ENCODE peak calls at places on chromosomes 13 and 19, in eight cellular contexts. I, V, R, E, K, U, N and Z are unnamed samples.

GRCh38 chr19:5113101-5113557 is 144.2 kb downstream of the KDM4B start:
- DNase-seq in E (no peak), I (no peak), V (no peak), U (no peak), K (no peak), R (no peak), N (peak; percentile 64), Z (no peak)

GRCh38 chr13:51583469-51583874 is 790 bp upstream of the WDFY2 start:
- DNase-seq in V (no peak), I (no peak), K (no peak), U (no peak), R (no peak), N (no peak), E (no peak), Z (no peak)

GRCh38 chr13:46894534-46894906 is 2.3 kb downstream of the HTR2A start:
- DNase-seq in V (no peak), I (no peak), N (no peak), R (no peak), U (no peak), E (no peak), K (no peak), Z (no peak)

GRCh38 chr13:31012285-31013024 is 80.0 kb downstream of the TEX26 start:
- DNase-seq in E (peak; percentile 78), V (no peak), U (no peak), I (no peak), K (no peak), R (no peak), N (peak; percentile 46), Z (no peak)

GRCh38 chr13:63092461-63092860 is 1676.8 kb upstream of the PCDH20 start:
- DNase-seq in U (no peak), I (no peak), R (no peak), N (peak; percentile 53), E (no peak), K (no peak), V (no peak), Z (no peak)

GRCh38 chr19:33302974-33303790 is 848 bp upstream of the CEBPA start:
- DNase-seq in N (peak; percentile 41), I (no peak), K (peak; percentile 70), V (no peak), U (peak; percentile 73), R (no peak), E (peak; percentile 74), Z (no peak)

GRCh38 chr13:52808842-52809219 is 39.6 kb downstream of the PCDH8 start:
- DNase-seq in N (no peak), V (no peak), I (no peak), R (no peak), E (no peak), U (no peak), K (no peak), Z (no peak)

GRCh38 chr19:51600940-51601575 is 29.1 kb downstream of the SIGLEC5 start:
- DNase-seq in V (no peak), N (no peak), K (no peak), U (no peak), I (no peak), E (no peak), R (no peak), Z (no peak)

GRCh38 chr19:16596399-16596798 is 24.2 kb upstream of the SLC35E1 start:
- DNase-seq in R (no peak), U (no peak), K (no peak), N (no peak), I (no peak), V (no peak), E (no peak), Z (no peak)

GRCh38 chr13:76856141-76856571 is 30.0 kb downstream of the KCTD12 start:
- DNase-seq in U (no peak), N (peak; percentile 59), I (no peak), R (no peak), V (no peak), K (no peak), E (no peak), Z (no peak)

GRCh38 chr13:39567569-39567968 is 35.4 kb downstream of the LHFPL6 start:
- DNase-seq in K (no peak), V (no peak), I (no peak), R (no peak), U (no peak), N (no peak), E (no peak), Z (no peak)

GRCh38 chr13:110714798-110715394 is 1.4 kb downstream of the ING1 start:
- DNase-seq in K (peak; percentile 63), U (no peak), N (peak; percentile 25), I (peak; percentile 22), R (peak; percentile 40), E (no peak), V (peak; percentile 40), Z (no peak)

GRCh38 chr13:53631511-53631910 is 602.9 kb downstream of the OLFM4 start:
- DNase-seq in N (no peak), E (no peak), V (no peak), I (no peak), U (no peak), K (no peak), R (no peak), Z (no peak)

GRCh38 chr13:95382411-95382810 is 81.2 kb upstream of the ABCC4 start:
- DNase-seq in N (no peak), K (no peak), E (no peak), V (no peak), U (no peak), I (no peak), R (no peak), Z (no peak)

GRCh38 chr13:48783181-48783630 is 129.5 kb downstream of the CYSLTR2 start:
- DNase-seq in K (no peak), R (no peak), I (no peak), N (peak; percentile 100), U (peak; percentile 88), V (no peak), E (peak; percentile 56), Z (no peak)

GRCh38 chr13:44236370-44236769 is 137.3 kb upstream of the SERP2 start:
- DNase-seq in V (no peak), E (no peak), K (no peak), I (no peak), U (no peak), R (no peak), N (peak; percentile 58), Z (no peak)

GRCh38 chr13:25943666-25944065 is 108.2 kb downstream of the SHISA2 start:
- DNase-seq in I (no peak), E (no peak), K (no peak), U (no peak), V (no peak), N (no peak), R (no peak), Z (no peak)

GRCh38 chr19:10839071-10840050 is 3.3 kb upstream of the TMED1 start:
- DNase-seq in E (no peak), N (no peak), R (no peak), I (no peak), U (no peak), V (no peak), K (no peak), Z (no peak)

GRCh38 chr13:97407540-97407939 is 26.4 kb upstream of the RAP2A start:
- DNase-seq in E (no peak), V (no peak), R (no peak), I (no peak), N (no peak), K (no peak), U (no peak), Z (no peak)

GRCh38 chr19:45876411-45877197 is 9.3 kb downstream of the IRF2BP1 start:
- DNase-seq in V (no peak), N (peak; percentile 16), U (no peak), R (no peak), K (peak; percentile 64), E (peak; percentile 39), I (no peak), Z (no peak)

GRCh38 chr13:49498211-49498610 is 2.5 kb downstream of the PHF11 start:
- DNase-seq in V (no peak), U (no peak), R (no peak), E (no peak), I (no peak), N (no peak), K (no peak), Z (no peak)

GRCh38 chr19:7679017-7679720 is 1.5 kb upstream of the TRAPPC5 start:
- DNase-seq in U (peak; percentile 30), N (no peak), E (peak; percentile 33), R (peak; percentile 39), K (no peak), I (peak; percentile 49), V (peak; percentile 53), Z (no peak)

GRCh38 chr19:52739576-52739975 is 4.7 kb upstream of the ZNF611 start:
- DNase-seq in K (no peak), E (no peak), R (no peak), N (no peak), V (no peak), I (no peak), U (no peak), Z (no peak)

GRCh38 chr13:21703846-21704245 is 33.0 kb downstream of the FGF9 start:
- DNase-seq in K (no peak), I (no peak), V (no peak), U (peak; percentile 18), N (no peak), E (peak; percentile 50), R (no peak), Z (no peak)

GRCh38 chr19:17680235-17680722 is 7.9 kb downstream of the UNC13A start:
- DNase-seq in K (peak; percentile 64), E (peak; percentile 75), N (peak; percentile 62), V (peak; percentile 26), I (no peak), R (peak; percentile 26), U (peak; percentile 75), Z (peak; percentile 50)

GRCh38 chr19:35856001-35856400 is 710 bp upstream of the KIRREL2 start:
- DNase-seq in N (no peak), I (no peak), V (no peak), U (no peak), R (no peak), E (no peak), K (peak; percentile 75), Z (no peak)